ENCODE peak calls at places on chromosomes 4 and X, in four cellular contexts. A is DMS79; F is activated T-cell treated with anti-CD3 and anti-CD28 coated beads, Interleukin-2, amount 50 U/mL, for 1 hour; U is mucosa of gallbladder. K is an unnamed sample.

GRCh38 chr4:727576-727975 is 21.9 kb downstream of the PCGF3 start:
- DNase-seq in U (no peak), A (no peak), F (no peak), K (no peak)

GRCh38 chr4:42570221-42570620 is 86.7 kb downstream of the ATP8A1 start:
- DNase-seq in A (no peak), F (no peak), U (no peak), K (no peak)

GRCh38 chr4:138724530-138724929 is 291.1 kb upstream of the NOCT start:
- DNase-seq in F (no peak), U (no peak), A (no peak), K (no peak)

GRCh38 chrX:1222511-1223252 is 10.2 kb upstream of the CRLF2 start:
- DNase-seq in A (no peak), F (no peak), U (no peak), K (no peak)

GRCh38 chr4:154312246-154312645 is 179.4 kb downstream of the DCHS2 start:
- DNase-seq in U (no peak), F (no peak), A (no peak), K (no peak)

GRCh38 chr4:28010543-28011235 is 1150.0 kb downstream of the STIM2 start:
- DNase-seq in F (no peak), U (no peak), A (no peak), K (no peak)

GRCh38 chrX:113741744-113742143 is 842.1 kb upstream of the HTR2C start:
- DNase-seq in F (no peak), U (no peak), A (no peak), K (no peak)

GRCh38 chr4:71680706-71681105 is 103.2 kb downstream of the GC start:
- DNase-seq in F (no peak), U (no peak), A (no peak), K (no peak)

GRCh38 chr4:38411092-38411491 is 252.9 kb upstream of the KLF3 start:
- DNase-seq in F (no peak), A (no peak), U (no peak), K (no peak)

GRCh38 chr4:61276034-61276433 is 75.9 kb downstream of the ADGRL3 start:
- DNase-seq in A (no peak), U (no peak), F (no peak), K (no peak)

GRCh38 chr4:42709392-42710065 is 52.6 kb upstream of the ATP8A1 start:
- DNase-seq in A (no peak), U (no peak), F (no peak), K (no peak)

GRCh38 chr4:73021634-73022033 is 47.9 kb downstream of the COX18 start:
- DNase-seq in A (no peak), F (no peak), U (no peak), K (no peak)

GRCh38 chrX:137032378-137032694 is 1.5 kb downstream of the GPR101 start:
- DNase-seq in A (no peak), U (no peak), F (no peak), K (no peak)

GRCh38 chr4:23884731-23885130 is 5.1 kb downstream of the PPARGC1A start:
- DNase-seq in U (no peak), F (no peak), A (no peak), K (no peak)

GRCh38 chr4:173218411-173219125 is 50.0 kb downstream of the GALNT7 start:
- DNase-seq in A (no peak), F (no peak), U (no peak), K (no peak)

K was measured in right atrium auricular region.